ENCODE peak calls at places on chromosomes 12 and 14, in seven cellular contexts. One of them, this sample, is unnamed.

GRCh38 chr14:101781240-101782061 is 19.9 kb downstream of the PPP2R5C start:
- DNase-seq in IMR-90: no peak
- DNase-seq in HepG2: no peak
- DNase-seq in A549: no peak
- DNase-seq in GM12878: no peak
- DNase-seq in SK-N-SH: peak
- DNase-seq in K562: no peak
- DNase-seq in this sample: peak

GRCh38 chr12:62627181-62627580 is 160.6 kb downstream of the MON2 start:
- DNase-seq in IMR-90: no peak
- DNase-seq in HepG2: no peak
- DNase-seq in A549: no peak
- DNase-seq in GM12878: no peak
- DNase-seq in SK-N-SH: no peak
- DNase-seq in K562: no peak
- DNase-seq in this sample: no peak

GRCh38 chr14:94337274-94337673 is 14.1 kb upstream of the SERPINA6 start:
- DNase-seq in IMR-90: peak
- DNase-seq in HepG2: no peak
- DNase-seq in A549: no peak
- DNase-seq in GM12878: no peak
- DNase-seq in SK-N-SH: no peak
- DNase-seq in K562: no peak
- DNase-seq in this sample: no peak

GRCh38 chr14:30177776-30178175 is 250.1 kb upstream of the PRKD1 start:
- DNase-seq in IMR-90: no peak
- DNase-seq in HepG2: no peak
- DNase-seq in A549: no peak
- DNase-seq in GM12878: no peak
- DNase-seq in SK-N-SH: no peak
- DNase-seq in K562: no peak
- DNase-seq in this sample: no peak

GRCh38 chr12:101172316-101172715 is 37.7 kb downstream of the SLC5A8 start:
- DNase-seq in IMR-90: peak
- DNase-seq in HepG2: peak
- DNase-seq in A549: no peak
- DNase-seq in GM12878: no peak
- DNase-seq in SK-N-SH: peak
- DNase-seq in K562: peak
- DNase-seq in this sample: peak

GRCh38 chr12:47770086-47770726 is 2.8 kb upstream of the SLC48A1 start:
- DNase-seq in IMR-90: peak
- DNase-seq in HepG2: peak
- DNase-seq in A549: no peak
- DNase-seq in GM12878: no peak
- DNase-seq in SK-N-SH: no peak
- DNase-seq in K562: no peak
- DNase-seq in this sample: no peak

GRCh38 chr14:28494196-28494595 is 272.4 kb upstream of the FOXG1 start:
- DNase-seq in IMR-90: no peak
- DNase-seq in HepG2: no peak
- DNase-seq in A549: no peak
- DNase-seq in GM12878: no peak
- DNase-seq in SK-N-SH: no peak
- DNase-seq in K562: no peak
- DNase-seq in this sample: no peak

GRCh38 chr14:51517116-51517515 is 134.6 kb upstream of the FRMD6 start:
- DNase-seq in IMR-90: no peak
- DNase-seq in HepG2: no peak
- DNase-seq in A549: no peak
- DNase-seq in GM12878: no peak
- DNase-seq in SK-N-SH: no peak
- DNase-seq in K562: no peak
- DNase-seq in this sample: no peak

GRCh38 chr14:104752338-104752734 is 611 bp upstream of the SIVA1 start:
- DNase-seq in IMR-90: no peak
- DNase-seq in HepG2: no peak
- DNase-seq in A549: peak
- DNase-seq in GM12878: no peak
- DNase-seq in SK-N-SH: no peak
- DNase-seq in K562: no peak
- DNase-seq in this sample: no peak

GRCh38 chr12:79085106-79085682 is 220.6 kb downstream of the SYT1 start:
- DNase-seq in IMR-90: no peak
- DNase-seq in HepG2: no peak
- DNase-seq in A549: no peak
- DNase-seq in GM12878: no peak
- DNase-seq in SK-N-SH: no peak
- DNase-seq in K562: no peak
- DNase-seq in this sample: no peak

GRCh38 chr12:111250251-111250881 is 118.5 kb downstream of the PHETA1 start:
- DNase-seq in IMR-90: no peak
- DNase-seq in HepG2: no peak
- DNase-seq in A549: no peak
- DNase-seq in GM12878: no peak
- DNase-seq in SK-N-SH: peak
- DNase-seq in K562: no peak
- DNase-seq in this sample: no peak

GRCh38 chr12:55762646-55763045 is 19.7 kb downstream of the GDF11 start:
- DNase-seq in IMR-90: no peak
- DNase-seq in HepG2: no peak
- DNase-seq in A549: no peak
- DNase-seq in GM12878: no peak
- DNase-seq in SK-N-SH: no peak
- DNase-seq in K562: no peak
- DNase-seq in this sample: no peak

GRCh38 chr12:4118601-4119156 is 154.9 kb upstream of the CCND2 start:
- DNase-seq in IMR-90: no peak
- DNase-seq in HepG2: no peak
- DNase-seq in A549: no peak
- DNase-seq in GM12878: peak
- DNase-seq in SK-N-SH: no peak
- DNase-seq in K562: no peak
- DNase-seq in this sample: no peak

GRCh38 chr12:120759591-120760348 is 34.1 kb downstream of the ACADS start:
- DNase-seq in IMR-90: no peak
- DNase-seq in HepG2: no peak
- DNase-seq in A549: no peak
- DNase-seq in GM12878: no peak
- DNase-seq in SK-N-SH: no peak
- DNase-seq in K562: no peak
- DNase-seq in this sample: no peak

GRCh38 chr14:93132472-93133065 is 16.8 kb upstream of the ITPK1 start:
- DNase-seq in IMR-90: peak
- DNase-seq in HepG2: peak
- DNase-seq in A549: peak
- DNase-seq in GM12878: no peak
- DNase-seq in SK-N-SH: peak
- DNase-seq in K562: no peak
- DNase-seq in this sample: no peak

GRCh38 chr14:38755036-38755435 is 348.0 kb downstream of the SEC23A start:
- DNase-seq in IMR-90: no peak
- DNase-seq in HepG2: no peak
- DNase-seq in A549: no peak
- DNase-seq in GM12878: no peak
- DNase-seq in SK-N-SH: no peak
- DNase-seq in K562: no peak
- DNase-seq in this sample: no peak

GRCh38 chr14:82431031-82431430 is 897.4 kb upstream of the SEL1L start:
- DNase-seq in IMR-90: no peak
- DNase-seq in HepG2: no peak
- DNase-seq in A549: no peak
- DNase-seq in GM12878: no peak
- DNase-seq in SK-N-SH: no peak
- DNase-seq in K562: no peak
- DNase-seq in this sample: no peak

GRCh38 chr12:86264451-86265328 is 8.5 kb upstream of the MGAT4C start:
- DNase-seq in IMR-90: no peak
- DNase-seq in HepG2: no peak
- DNase-seq in A549: no peak
- DNase-seq in GM12878: no peak
- DNase-seq in SK-N-SH: peak
- DNase-seq in K562: no peak
- DNase-seq in this sample: peak

GRCh38 chr12:127260959-127261358 is 1006.0 kb upstream of the TMEM132C start:
- DNase-seq in IMR-90: peak
- DNase-seq in HepG2: no peak
- DNase-seq in A549: no peak
- DNase-seq in GM12878: no peak
- DNase-seq in SK-N-SH: no peak
- DNase-seq in K562: no peak
- DNase-seq in this sample: no peak

GRCh38 chr12:93453633-93454032 is 11.9 kb upstream of the UBE2N start:
- DNase-seq in IMR-90: peak
- DNase-seq in HepG2: no peak
- DNase-seq in A549: no peak
- DNase-seq in GM12878: no peak
- DNase-seq in SK-N-SH: no peak
- DNase-seq in K562: no peak
- DNase-seq in this sample: no peak

GRCh38 chr12:46145881-46146280 is 123.0 kb downstream of the SLC38A1 start:
- DNase-seq in IMR-90: no peak
- DNase-seq in HepG2: no peak
- DNase-seq in A549: no peak
- DNase-seq in GM12878: no peak
- DNase-seq in SK-N-SH: no peak
- DNase-seq in K562: no peak
- DNase-seq in this sample: no peak

GRCh38 chr14:81301371-81301770 is 80.6 kb upstream of the GTF2A1 start:
- DNase-seq in IMR-90: no peak
- DNase-seq in HepG2: no peak
- DNase-seq in A549: no peak
- DNase-seq in GM12878: no peak
- DNase-seq in SK-N-SH: no peak
- DNase-seq in K562: no peak
- DNase-seq in this sample: no peak

GRCh38 chr12:89392401-89392800 is 40.1 kb upstream of the DUSP6 start:
- DNase-seq in IMR-90: no peak
- DNase-seq in HepG2: no peak
- DNase-seq in A549: no peak
- DNase-seq in GM12878: no peak
- DNase-seq in SK-N-SH: no peak
- DNase-seq in K562: no peak
- DNase-seq in this sample: no peak

GRCh38 chr14:80504781-80505180 is 293.5 kb upstream of the DIO2 start:
- DNase-seq in IMR-90: peak
- DNase-seq in HepG2: no peak
- DNase-seq in A549: no peak
- DNase-seq in GM12878: no peak
- DNase-seq in SK-N-SH: no peak
- DNase-seq in K562: no peak
- DNase-seq in this sample: no peak

GRCh38 chr12:13175499-13175898 is 21.0 kb upstream of the EMP1 start:
- DNase-seq in IMR-90: no peak
- DNase-seq in HepG2: no peak
- DNase-seq in A549: no peak
- DNase-seq in GM12878: no peak
- DNase-seq in SK-N-SH: no peak
- DNase-seq in K562: no peak
- DNase-seq in this sample: peak

GRCh38 chr12:78407722-78408121 is 456.9 kb upstream of the SYT1 start:
- DNase-seq in IMR-90: no peak
- DNase-seq in HepG2: no peak
- DNase-seq in A549: no peak
- DNase-seq in GM12878: no peak
- DNase-seq in SK-N-SH: no peak
- DNase-seq in K562: no peak
- DNase-seq in this sample: no peak

GRCh38 chr12:50677858-50678257 is 86.0 kb upstream of the ATF1 start:
- DNase-seq in IMR-90: peak
- DNase-seq in HepG2: no peak
- DNase-seq in A549: no peak
- DNase-seq in GM12878: no peak
- DNase-seq in SK-N-SH: no peak
- DNase-seq in K562: no peak
- DNase-seq in this sample: no peak

GRCh38 chr12:124852911-124853441 is 10.7 kb downstream of the SCARB1 start:
- DNase-seq in IMR-90: no peak
- DNase-seq in HepG2: no peak
- DNase-seq in A549: no peak
- DNase-seq in GM12878: no peak
- DNase-seq in SK-N-SH: no peak
- DNase-seq in K562: no peak
- DNase-seq in this sample: no peak

GRCh38 chr12:40921563-40922163 is 229.4 kb downstream of the CNTN1 start:
- DNase-seq in IMR-90: peak
- DNase-seq in HepG2: peak
- DNase-seq in A549: no peak
- DNase-seq in GM12878: no peak
- DNase-seq in SK-N-SH: no peak
- DNase-seq in K562: peak
- DNase-seq in this sample: no peak

GRCh38 chr12:111444706-111445310 is 39.1 kb downstream of the SH2B3 start:
- DNase-seq in IMR-90: no peak
- DNase-seq in HepG2: no peak
- DNase-seq in A549: no peak
- DNase-seq in GM12878: peak
- DNase-seq in SK-N-SH: no peak
- DNase-seq in K562: no peak
- DNase-seq in this sample: peak

GRCh38 chr12:52175411-52176350 is 16.1 kb downstream of the KRT80 start:
- DNase-seq in IMR-90: no peak
- DNase-seq in HepG2: peak
- DNase-seq in A549: no peak
- DNase-seq in GM12878: no peak
- DNase-seq in SK-N-SH: peak
- DNase-seq in K562: no peak
- DNase-seq in this sample: no peak
- H3K4me2 ChIP-seq in IMR-90: no peak
- H3K4me2 ChIP-seq in HepG2: no peak
- H3K4me2 ChIP-seq in A549: no peak
- H3K4me2 ChIP-seq in GM12878: no peak
- H3K4me2 ChIP-seq in SK-N-SH: no peak
- H3K4me2 ChIP-seq in K562: no peak
- H3K4me2 ChIP-seq in this sample: no peak

GRCh38 chr12:48813464-48814312 is 4.6 kb upstream of the CACNB3 start:
- DNase-seq in IMR-90: peak
- DNase-seq in HepG2: no peak
- DNase-seq in A549: no peak
- DNase-seq in GM12878: no peak
- DNase-seq in SK-N-SH: no peak
- DNase-seq in K562: no peak
- DNase-seq in this sample: no peak
- TF ChIP-seq RFX5 in IMR-90: no peak
- TF ChIP-seq RFX5 in HepG2: no peak
- TF ChIP-seq RFX5 in A549: no peak
- TF ChIP-seq RFX5 in GM12878: no peak
- TF ChIP-seq RFX5 in SK-N-SH: no peak
- TF ChIP-seq RFX5 in K562: no peak
- TF ChIP-seq RFX5 in this sample: no peak

GRCh38 chr14:96727980-96728717 is 69.0 kb upstream of the VRK1 start:
- DNase-seq in IMR-90: no peak
- DNase-seq in HepG2: no peak
- DNase-seq in A549: no peak
- DNase-seq in GM12878: no peak
- DNase-seq in SK-N-SH: no peak
- DNase-seq in K562: no peak
- DNase-seq in this sample: no peak
- H3K4me2 ChIP-seq in IMR-90: no peak
- H3K4me2 ChIP-seq in HepG2: no peak
- H3K4me2 ChIP-seq in A549: no peak
- H3K4me2 ChIP-seq in GM12878: no peak
- H3K4me2 ChIP-seq in SK-N-SH: no peak
- H3K4me2 ChIP-seq in K562: no peak
- H3K4me2 ChIP-seq in this sample: no peak

GRCh38 chr14:31510222-31510621 is 22.4 kb upstream of the GPR33 start:
- DNase-seq in IMR-90: peak
- DNase-seq in HepG2: peak
- DNase-seq in A549: peak
- DNase-seq in GM12878: no peak
- DNase-seq in SK-N-SH: peak
- DNase-seq in K562: peak
- DNase-seq in this sample: no peak
- TF ChIP-seq RFX5 in IMR-90: no peak
- TF ChIP-seq RFX5 in HepG2: no peak
- TF ChIP-seq RFX5 in A549: no peak
- TF ChIP-seq RFX5 in GM12878: no peak
- TF ChIP-seq RFX5 in SK-N-SH: no peak
- TF ChIP-seq RFX5 in K562: no peak
- TF ChIP-seq RFX5 in this sample: no peak

This sample was measured in H1.